ENCODE peak calls at places on chromosomes 13 and 19, in seven cellular contexts. R is fibroblast of lung; M is CD8-positive, alpha-beta T cell; P is Peyer's patch; C is A549; Y is OCI-LY7; S is naive thymus-derived CD4-positive, alpha-beta T cell. G is an unnamed sample.

GRCh38 chr13:66225071-66225470 is 1005.1 kb downstream of the PCDH9 start:
- DNase-seq in Y (no peak), S (no peak), P (no peak), R (no peak), C (no peak), M (no peak), G (no peak)

GRCh38 chr13:72530471-72530870 is 197.0 kb downstream of the MZT1 start:
- DNase-seq in Y (no peak), P (no peak), S (no peak), C (no peak), R (no peak), M (no peak), G (no peak)

GRCh38 chr13:111492341-111492945 is 172.0 kb downstream of the TEX29 start:
- DNase-seq in C (no peak), M (no peak), S (no peak), P (no peak), Y (no peak), R (no peak), G (no peak)

GRCh38 chr19:28208745-28209144 is 1004.2 kb downstream of the UQCRFS1 start:
- DNase-seq in Y (no peak), S (no peak), R (no peak), M (no peak), C (no peak), P (no peak), G (no peak)

GRCh38 chr19:16285769-16286564 is 38.7 kb upstream of the KLF2 start:
- DNase-seq in M (no peak), Y (no peak), P (no peak), C (no peak), R (no peak), S (peak; percentile 30), G (no peak)

GRCh38 chr13:45821861-45822260 is 29.7 kb downstream of the SIAH3 start:
- DNase-seq in Y (no peak), S (no peak), C (no peak), P (no peak), R (no peak), M (no peak), G (no peak)

GRCh38 chr19:45507864-45508680 is 793 bp downstream of the VASP start:
- DNase-seq in P (peak; percentile 81), S (no peak), M (peak; percentile 51), C (peak; percentile 71), Y (peak; percentile 73), R (no peak), G (peak; percentile 66)

GRCh38 chr13:53778937-53779336 is 750.3 kb downstream of the OLFM4 start:
- DNase-seq in S (no peak), P (no peak), R (no peak), M (no peak), C (no peak), Y (no peak), G (no peak)

GRCh38 chr19:20078696-20079095 is 896 bp downstream of the ZNF90 start:
- DNase-seq in S (no peak), R (peak; percentile 75), C (no peak), M (no peak), Y (no peak), P (no peak), G (peak; percentile 27)

GRCh38 chr13:51070005-51070649 is 40.9 kb downstream of the C13orf42 start:
- DNase-seq in P (peak; percentile 80), S (peak; percentile 71), C (peak; percentile 66), R (peak; percentile 82), Y (peak; percentile 88), M (peak; percentile 80), G (peak; percentile 86)

GRCh38 chr13:20713014-20713376 is 9.5 kb downstream of the IL17D start:
- DNase-seq in S (no peak), M (no peak), Y (no peak), P (no peak), R (no peak), C (no peak), G (no peak)

GRCh38 chr13:20713751-20714150 is 10.3 kb downstream of the IL17D start:
- DNase-seq in P (no peak), S (no peak), Y (no peak), M (no peak), C (no peak), R (no peak), G (peak; percentile 59)

GRCh38 chr13:20714161-20714560 is 10.7 kb downstream of the IL17D start:
- DNase-seq in C (no peak), M (no peak), Y (no peak), P (no peak), S (no peak), R (peak; percentile 39), G (no peak)

GRCh38 chr13:20715340-20715732 is 11.8 kb downstream of the IL17D start:
- DNase-seq in S (no peak), C (no peak), R (no peak), P (no peak), Y (no peak), M (no peak), G (no peak)

DNA sequence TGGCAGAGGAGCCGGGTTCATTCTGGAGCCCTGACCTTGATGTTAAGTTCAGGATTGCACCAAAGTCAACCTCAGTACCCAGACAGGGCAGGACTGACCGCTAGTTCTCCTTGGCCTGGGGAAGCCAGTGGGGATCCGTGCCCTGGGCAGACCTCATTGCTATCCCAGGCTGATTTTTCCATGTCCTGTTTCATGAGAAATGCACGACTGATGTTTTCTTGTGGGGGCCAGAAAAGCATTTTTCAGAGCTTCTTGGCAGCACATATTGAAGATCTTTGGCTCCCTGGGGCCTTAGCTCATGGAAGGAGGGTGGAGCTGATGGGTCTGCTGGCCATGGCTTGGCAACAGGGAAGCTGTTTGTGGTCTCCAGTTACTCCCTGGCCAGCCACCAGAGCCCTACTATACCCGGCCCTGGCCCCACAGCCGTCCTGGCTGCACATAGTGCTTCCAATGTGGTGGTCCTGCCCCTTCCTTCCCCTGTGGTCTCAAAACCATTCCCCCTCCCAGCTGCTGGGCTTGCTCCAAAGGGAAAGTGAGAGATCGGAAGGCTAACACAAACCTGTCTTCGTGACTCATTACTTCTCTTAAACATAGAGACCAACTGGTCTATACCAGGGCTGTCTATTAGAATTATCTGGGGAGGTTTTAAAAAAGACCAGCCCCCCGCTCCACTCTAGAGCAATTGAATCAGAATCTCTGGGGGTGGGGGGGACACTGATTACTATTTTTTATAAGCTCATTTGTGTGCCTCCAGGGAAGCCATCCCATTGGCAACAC is 11.3 kb downstream of the IL17D start:
- DNase-seq in R (peak; percentile 94), P (no peak), C (no peak), S (no peak), M (no peak), Y (no peak), G (peak; percentile 89)
- H3K27ac ChIP-seq in R (peak overlapping the region; percentile 54), P (no peak overlapping the region), C (no peak overlapping the region), S (no peak overlapping the region), M (no peak overlapping the region), Y (no peak overlapping the region), G (peak overlapping the region; percentile 91)

GRCh38 chr19:55632463-55632834 is 8.1 kb upstream of the ZNF784 start:
- DNase-seq in S (peak; percentile 90), C (peak; percentile 99), Y (peak; percentile 96), R (peak; percentile 97), M (peak; percentile 90), P (peak; percentile 54), G (peak; percentile 73)
- H3K4me3 ChIP-seq in S (no peak overlapping the region), C (no peak overlapping the region), Y (no peak overlapping the region), R (no peak overlapping the region), M (no peak overlapping the region), P (no peak overlapping the region), G (no peak overlapping the region)

DNA sequence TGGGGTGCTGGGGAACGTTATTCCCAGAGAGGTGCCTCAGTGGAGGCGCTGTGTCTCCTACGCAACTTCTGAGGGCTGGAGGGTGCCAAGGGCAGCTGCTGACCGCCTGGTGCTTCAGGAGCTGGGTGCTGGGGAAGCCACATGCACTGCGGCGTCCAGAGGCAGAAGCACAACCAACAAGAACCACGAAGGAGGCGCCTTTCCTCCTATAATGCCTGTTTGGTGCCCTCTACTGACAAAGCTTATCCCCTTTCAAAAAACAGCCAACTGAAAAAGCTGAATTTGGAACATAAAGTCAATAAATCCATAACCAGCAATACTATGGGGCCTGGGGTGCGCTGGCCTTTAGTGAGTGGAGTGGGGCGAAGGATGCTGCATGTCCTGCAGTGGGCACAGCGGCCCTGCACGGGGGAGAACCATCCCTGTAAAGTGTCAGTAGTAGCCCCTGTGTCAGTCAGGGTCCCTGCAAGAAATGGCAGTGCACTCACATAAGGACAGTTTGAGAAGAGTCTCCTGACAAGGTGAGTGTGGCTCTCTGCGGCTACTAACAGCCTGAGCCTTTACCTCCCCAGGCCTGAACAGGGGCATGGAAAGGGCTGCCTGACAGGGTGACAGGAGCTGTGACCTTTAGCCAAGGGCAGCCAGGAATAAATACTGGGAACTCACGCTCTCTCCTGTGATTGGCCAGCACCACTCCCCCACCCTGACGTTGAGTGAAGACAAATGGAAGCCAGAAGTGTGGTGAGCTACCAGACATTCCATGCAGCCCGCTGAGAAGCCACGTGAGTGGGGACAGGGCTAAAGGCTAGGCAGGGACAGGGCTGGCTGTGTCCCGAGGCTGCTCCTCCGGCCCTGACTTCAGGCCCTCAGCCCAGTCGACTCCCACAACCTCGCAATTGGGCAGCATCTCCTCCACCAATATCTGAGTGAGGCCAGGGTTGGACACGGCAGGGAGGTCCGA is 4.5 kb upstream of the B3GNT8 start:
- DNase-seq in C (peak; percentile 58), Y (no peak), S (no peak), P (no peak), R (peak; percentile 44), M (no peak), G (peak; percentile 59)
- H3K27ac ChIP-seq in C (no peak overlapping the region), Y (no peak overlapping the region), S (no peak overlapping the region), P (no peak overlapping the region), R (no peak overlapping the region), M (no peak overlapping the region), G (peak overlapping the region; percentile 83)

DNA sequence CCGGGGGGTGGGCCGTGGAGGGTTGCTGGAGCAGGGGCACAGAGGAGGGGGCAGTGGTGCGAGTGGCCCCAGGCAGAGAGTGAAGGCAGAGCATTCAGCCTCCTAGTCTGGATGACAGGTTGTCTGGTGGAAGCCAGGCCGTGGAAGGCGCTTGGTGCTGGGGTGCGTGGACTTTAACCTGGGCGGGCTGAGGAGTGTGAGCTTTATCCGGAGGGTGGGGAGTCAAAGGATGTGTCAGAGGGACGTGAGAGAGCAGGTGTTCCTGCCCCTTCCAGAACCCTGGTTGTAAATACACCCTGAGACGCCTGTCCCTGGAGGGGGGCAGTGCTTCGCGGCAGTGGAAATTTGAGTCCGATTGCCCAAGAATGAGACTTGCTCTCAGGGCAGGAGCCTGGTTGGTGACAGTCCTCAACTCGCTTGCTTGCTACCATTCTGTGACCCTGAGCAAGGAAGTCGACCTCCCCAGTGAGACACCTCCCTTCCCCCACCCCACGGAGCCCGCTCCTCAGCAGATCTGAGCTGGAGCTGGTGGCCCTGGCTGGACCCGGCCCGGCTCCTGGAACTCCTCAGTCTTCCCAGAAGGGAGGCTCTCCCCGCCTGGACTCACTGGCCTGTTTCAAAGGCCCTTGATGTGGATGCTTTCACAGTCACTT is 2.3 kb downstream of the SPPL2B start:
- DNase-seq in R (no peak), P (peak; percentile 96), Y (no peak), M (no peak), C (no peak), S (no peak), G (peak; percentile 88)
- H3K4me3 ChIP-seq in R (no peak overlapping the region), P (peak overlapping the region; percentile 87), Y (peak overlapping the region; percentile 55), M (no peak overlapping the region), C (no peak overlapping the region), S (no peak overlapping the region), G (peak overlapping the region; percentile 93)

G was measured in psoas muscle.